ENCODE peak calls at places on chromosomes 1 and 21, in six cellular contexts. One of them, this sample, is unnamed.

GRCh38 chr1:22320703-22321344 is 130.8 kb upstream of the ZBTB40 start:
- DNase-seq in GM10248: no peak
- DNase-seq in cardiac muscle cell: no peak
- DNase-seq in suprapubic skin: peak
- DNase-seq in fibroblast of mammary gland: no peak
- DNase-seq in BJ: no peak
- DNase-seq in this sample: no peak

GRCh38 chr1:84550826-84551225 is 23.4 kb downstream of the CTBS start:
- DNase-seq in fibroblast of mammary gland: peak
- DNase-seq in cardiac muscle cell: no peak
- DNase-seq in GM10248: no peak
- DNase-seq in BJ: no peak
- DNase-seq in suprapubic skin: no peak
- DNase-seq in this sample: no peak

GRCh38 chr1:165257969-165258459 is 98.5 kb downstream of the LMX1A start:
- DNase-seq in cardiac muscle cell: peak
- DNase-seq in suprapubic skin: peak
- DNase-seq in BJ: no peak
- DNase-seq in GM10248: peak
- DNase-seq in fibroblast of mammary gland: peak
- DNase-seq in this sample: peak

GRCh38 chr1:53979712-53980450 is 33.7 kb downstream of the LRRC42 start:
- DNase-seq in suprapubic skin: no peak
- DNase-seq in cardiac muscle cell: no peak
- DNase-seq in BJ: no peak
- DNase-seq in fibroblast of mammary gland: no peak
- DNase-seq in GM10248: no peak
- DNase-seq in this sample: no peak

GRCh38 chr1:182299728-182300581 is 91.6 kb downstream of the GLUL start:
- DNase-seq in suprapubic skin: peak
- DNase-seq in GM10248: no peak
- DNase-seq in fibroblast of mammary gland: peak
- DNase-seq in cardiac muscle cell: no peak
- DNase-seq in BJ: no peak
- DNase-seq in this sample: no peak

GRCh38 chr1:236204656-236205055 is 62.3 kb downstream of the GPR137B start:
- DNase-seq in BJ: no peak
- DNase-seq in cardiac muscle cell: no peak
- DNase-seq in fibroblast of mammary gland: peak
- DNase-seq in suprapubic skin: no peak
- DNase-seq in GM10248: no peak
- DNase-seq in this sample: no peak

GRCh38 chr21:40797881-40798280 is 49.1 kb downstream of the DSCAM start:
- DNase-seq in BJ: peak
- DNase-seq in GM10248: no peak
- DNase-seq in cardiac muscle cell: no peak
- DNase-seq in suprapubic skin: no peak
- DNase-seq in fibroblast of mammary gland: no peak
- DNase-seq in this sample: no peak

GRCh38 chr1:241357366-241358305 is 631 bp upstream of the RGS7 start:
- DNase-seq in GM10248: no peak
- DNase-seq in cardiac muscle cell: peak
- DNase-seq in fibroblast of mammary gland: peak
- DNase-seq in suprapubic skin: no peak
- DNase-seq in BJ: no peak
- DNase-seq in this sample: no peak

GRCh38 chr21:25487046-25487594 is 120.2 kb downstream of the MRPL39 start:
- DNase-seq in fibroblast of mammary gland: peak
- DNase-seq in GM10248: peak
- DNase-seq in suprapubic skin: no peak
- DNase-seq in cardiac muscle cell: no peak
- DNase-seq in BJ: no peak
- DNase-seq in this sample: no peak

GRCh38 chr1:76723949-76724348 is 143.3 kb upstream of the ST6GALNAC5 start:
- DNase-seq in GM10248: no peak
- DNase-seq in fibroblast of mammary gland: no peak
- DNase-seq in BJ: no peak
- DNase-seq in suprapubic skin: no peak
- DNase-seq in cardiac muscle cell: no peak
- DNase-seq in this sample: no peak

GRCh38 chr1:212749924-212750535 is 41.5 kb downstream of the NSL1 start:
- DNase-seq in fibroblast of mammary gland: peak
- DNase-seq in BJ: no peak
- DNase-seq in suprapubic skin: no peak
- DNase-seq in GM10248: peak
- DNase-seq in cardiac muscle cell: peak
- DNase-seq in this sample: peak

GRCh38 chr21:28769683-28770082 is 223.0 kb downstream of the LTN1 start:
- DNase-seq in suprapubic skin: no peak
- DNase-seq in BJ: no peak
- DNase-seq in cardiac muscle cell: no peak
- DNase-seq in fibroblast of mammary gland: peak
- DNase-seq in GM10248: no peak
- DNase-seq in this sample: no peak

GRCh38 chr1:1291611-1292441 is 11.6 kb downstream of the SCNN1D start:
- DNase-seq in BJ: no peak
- DNase-seq in fibroblast of mammary gland: peak
- DNase-seq in GM10248: peak
- DNase-seq in suprapubic skin: no peak
- DNase-seq in cardiac muscle cell: peak
- DNase-seq in this sample: no peak

GRCh38 chr1:70503358-70503757 is 92.3 kb downstream of the CTH start:
- DNase-seq in BJ: no peak
- DNase-seq in GM10248: no peak
- DNase-seq in cardiac muscle cell: no peak
- DNase-seq in fibroblast of mammary gland: peak
- DNase-seq in suprapubic skin: no peak
- DNase-seq in this sample: no peak

GRCh38 chr1:11761988-11762406 is at the start of gene C1orf167:
- DNase-seq in GM10248: no peak
- DNase-seq in BJ: no peak
- DNase-seq in suprapubic skin: no peak
- DNase-seq in fibroblast of mammary gland: no peak
- DNase-seq in cardiac muscle cell: peak
- DNase-seq in this sample: no peak

GRCh38 chr1:101129975-101130374 is 104.4 kb upstream of the DPH5 start:
- DNase-seq in cardiac muscle cell: no peak
- DNase-seq in suprapubic skin: no peak
- DNase-seq in BJ: no peak
- DNase-seq in fibroblast of mammary gland: no peak
- DNase-seq in GM10248: no peak
- DNase-seq in this sample: no peak

GRCh38 chr21:18249542-18250152 is 5.0 kb downstream of the CHODL start:
- DNase-seq in suprapubic skin: no peak
- DNase-seq in GM10248: no peak
- DNase-seq in fibroblast of mammary gland: no peak
- DNase-seq in BJ: no peak
- DNase-seq in cardiac muscle cell: no peak
- DNase-seq in this sample: no peak

GRCh38 chr1:229370601-229371021 is 27.8 kb upstream of the CCSAP start:
- DNase-seq in BJ: no peak
- DNase-seq in cardiac muscle cell: peak
- DNase-seq in GM10248: no peak
- DNase-seq in fibroblast of mammary gland: no peak
- DNase-seq in suprapubic skin: no peak
- DNase-seq in this sample: no peak

GRCh38 chr1:203650012-203650836 is 23.6 kb downstream of the ATP2B4 start:
- DNase-seq in suprapubic skin: no peak
- DNase-seq in fibroblast of mammary gland: peak
- DNase-seq in GM10248: peak
- DNase-seq in cardiac muscle cell: peak
- DNase-seq in BJ: no peak
- DNase-seq in this sample: no peak

GRCh38 chr21:18493420-18493819 is 89.8 kb upstream of the TMPRSS15 start:
- DNase-seq in cardiac muscle cell: no peak
- DNase-seq in GM10248: no peak
- DNase-seq in BJ: no peak
- DNase-seq in fibroblast of mammary gland: peak
- DNase-seq in suprapubic skin: no peak
- DNase-seq in this sample: no peak

GRCh38 chr21:38241029-38241740 is 15.6 kb upstream of the KCNJ15 start:
- DNase-seq in fibroblast of mammary gland: peak
- DNase-seq in cardiac muscle cell: no peak
- DNase-seq in GM10248: no peak
- DNase-seq in BJ: peak
- DNase-seq in suprapubic skin: no peak
- DNase-seq in this sample: no peak

GRCh38 chr1:20470174-20470573 is 15.8 kb downstream of the CAMK2N1 start:
- DNase-seq in suprapubic skin: no peak
- DNase-seq in BJ: no peak
- DNase-seq in fibroblast of mammary gland: no peak
- DNase-seq in GM10248: no peak
- DNase-seq in cardiac muscle cell: no peak
- DNase-seq in this sample: no peak

GRCh38 chr1:209497729-209498128 is 85.8 kb upstream of the CAMK1G start:
- DNase-seq in BJ: no peak
- DNase-seq in cardiac muscle cell: no peak
- DNase-seq in fibroblast of mammary gland: no peak
- DNase-seq in GM10248: no peak
- DNase-seq in suprapubic skin: no peak
- DNase-seq in this sample: no peak

GRCh38 chr1:58596631-58597052 is 19.6 kb upstream of the TACSTD2 start:
- DNase-seq in fibroblast of mammary gland: no peak
- DNase-seq in GM10248: no peak
- DNase-seq in suprapubic skin: no peak
- DNase-seq in BJ: no peak
- DNase-seq in cardiac muscle cell: no peak
- DNase-seq in this sample: no peak

GRCh38 chr1:245765241-245766000 is 610.6 kb downstream of the KIF26B start:
- DNase-seq in GM10248: no peak
- DNase-seq in BJ: peak
- DNase-seq in cardiac muscle cell: no peak
- DNase-seq in suprapubic skin: no peak
- DNase-seq in fibroblast of mammary gland: peak
- DNase-seq in this sample: no peak

GRCh38 chr1:52551476-52552235 is 1.2 kb downstream of the TUT4 start:
- DNase-seq in cardiac muscle cell: peak
- DNase-seq in fibroblast of mammary gland: peak
- DNase-seq in GM10248: no peak
- DNase-seq in suprapubic skin: no peak
- DNase-seq in BJ: no peak
- DNase-seq in this sample: no peak

DNA sequence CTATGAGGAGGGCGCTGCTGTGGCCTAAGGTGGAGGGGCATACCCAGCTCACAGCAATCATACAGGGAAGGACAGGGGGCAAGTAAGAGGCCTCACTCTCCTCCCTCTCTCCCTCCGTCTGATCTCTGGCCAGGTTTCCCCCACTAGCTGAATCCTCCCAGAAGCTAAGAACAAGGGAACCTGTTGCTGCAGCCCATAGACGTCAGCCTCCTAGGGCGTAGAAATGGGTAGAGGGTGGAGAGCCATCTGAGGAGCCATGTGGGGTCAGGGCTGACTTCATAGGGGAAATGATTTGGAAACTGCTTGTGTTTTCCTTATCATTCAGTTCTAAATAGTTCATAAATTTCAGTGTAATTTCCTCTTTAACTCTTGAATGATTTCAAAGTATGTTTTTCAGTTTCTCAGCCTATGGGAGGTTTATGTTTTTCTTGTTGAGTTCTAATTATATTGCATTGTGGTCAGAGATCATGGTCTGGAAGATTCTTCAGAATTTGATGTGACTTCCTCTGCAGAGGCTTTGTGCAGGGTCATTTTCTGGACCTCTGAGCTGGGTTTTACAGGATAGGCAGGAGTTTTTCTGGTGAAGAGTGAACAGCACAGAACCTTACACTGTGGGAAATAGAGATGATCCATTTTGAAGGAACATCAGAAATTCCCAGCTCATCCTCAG is 2.3 kb upstream of the MOB3C start:
- DNase-seq in fibroblast of mammary gland: no peak
- DNase-seq in GM10248: no peak
- DNase-seq in BJ: no peak
- DNase-seq in suprapubic skin: no peak
- DNase-seq in cardiac muscle cell: no peak
- DNase-seq in this sample: no peak
- TF ChIP-seq CTCF in fibroblast of mammary gland: no peak
- TF ChIP-seq CTCF in GM10248: no peak
- TF ChIP-seq CTCF in BJ: no peak
- TF ChIP-seq CTCF in suprapubic skin: no peak
- TF ChIP-seq CTCF in cardiac muscle cell: no peak
- TF ChIP-seq CTCF in this sample: no peak

DNA sequence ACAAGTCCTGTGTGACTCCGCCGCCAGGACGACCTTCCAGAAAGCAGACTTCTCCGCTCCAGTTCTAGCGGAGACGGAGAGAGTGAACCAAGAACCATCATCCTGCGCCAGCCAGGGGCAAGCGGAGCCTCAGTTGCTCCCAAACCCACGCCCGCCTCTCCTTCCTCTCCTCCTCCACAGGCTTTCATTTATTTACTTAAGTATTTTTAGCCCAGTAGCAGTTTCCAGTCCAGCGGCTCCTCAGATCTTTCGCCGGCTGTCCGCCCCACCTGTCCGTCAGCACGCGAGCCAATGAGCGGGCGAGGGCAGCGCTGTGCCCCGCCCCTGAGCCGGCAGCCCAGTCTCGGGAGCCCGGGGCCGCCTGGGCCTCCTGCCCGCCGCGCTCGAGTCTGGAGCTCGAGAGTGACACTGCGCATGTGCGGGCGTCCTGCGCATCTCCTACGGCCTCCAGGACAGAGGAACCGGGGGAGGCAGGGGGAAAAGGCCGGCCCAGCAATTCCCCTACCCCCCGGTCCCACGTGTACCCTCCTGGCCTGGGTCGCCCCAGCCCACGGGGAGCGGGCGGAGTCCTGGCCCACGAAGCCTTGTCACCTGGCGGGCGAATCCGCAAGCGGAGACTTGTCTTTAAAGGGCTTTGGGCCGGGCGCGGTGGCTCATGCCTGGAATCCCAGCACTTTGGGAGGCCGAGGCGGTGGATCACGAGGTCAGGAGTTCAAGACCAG is at the start of gene FALEC:
- DNase-seq in cardiac muscle cell: peak
- DNase-seq in suprapubic skin: peak
- DNase-seq in BJ: peak
- DNase-seq in GM10248: peak
- DNase-seq in fibroblast of mammary gland: peak
- DNase-seq in this sample: peak
- TF ChIP-seq CTCF in cardiac muscle cell: no peak
- TF ChIP-seq CTCF in suprapubic skin: no peak
- TF ChIP-seq CTCF in BJ: peak
- TF ChIP-seq CTCF in GM10248: no peak
- TF ChIP-seq CTCF in fibroblast of mammary gland: no peak
- TF ChIP-seq CTCF in this sample: no peak

DNA sequence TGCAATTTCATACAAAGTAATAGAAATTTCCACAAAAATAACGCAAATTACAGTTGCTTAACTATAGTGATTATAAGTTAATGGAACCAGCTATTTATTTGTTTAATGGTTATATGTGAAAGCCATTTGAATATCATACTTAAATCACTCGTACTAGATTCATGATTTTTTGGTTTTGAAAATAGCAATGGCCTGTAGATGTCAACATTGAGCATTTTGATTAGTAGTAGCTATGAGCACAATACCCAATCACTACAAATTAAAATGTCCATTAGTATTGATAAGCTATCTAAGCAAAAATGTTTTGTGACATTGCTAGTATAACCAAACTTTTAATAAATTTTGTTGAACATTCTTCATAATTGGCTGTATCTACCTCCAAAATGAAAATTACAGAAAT is 10.0 kb downstream of the COL24A1 start:
- DNase-seq in suprapubic skin: no peak
- DNase-seq in fibroblast of mammary gland: no peak
- DNase-seq in cardiac muscle cell: no peak
- DNase-seq in GM10248: no peak
- DNase-seq in BJ: no peak
- DNase-seq in this sample: no peak
- TF ChIP-seq CTCF in suprapubic skin: no peak
- TF ChIP-seq CTCF in fibroblast of mammary gland: peak
- TF ChIP-seq CTCF in cardiac muscle cell: peak
- TF ChIP-seq CTCF in GM10248: no peak
- TF ChIP-seq CTCF in BJ: peak
- TF ChIP-seq CTCF in this sample: peak

GRCh38 chr1:2821970-2822620 is 20.6 kb upstream of the TTC34 start:
- DNase-seq in BJ: no peak
- DNase-seq in fibroblast of mammary gland: no peak
- DNase-seq in suprapubic skin: no peak
- DNase-seq in GM10248: no peak
- DNase-seq in cardiac muscle cell: no peak
- DNase-seq in this sample: no peak
- TF ChIP-seq CTCF in BJ: no peak
- TF ChIP-seq CTCF in fibroblast of mammary gland: no peak
- TF ChIP-seq CTCF in suprapubic skin: no peak
- TF ChIP-seq CTCF in GM10248: peak
- TF ChIP-seq CTCF in cardiac muscle cell: no peak
- TF ChIP-seq CTCF in this sample: no peak

This sample was measured in AG09319.